ENCODE peak calls at places on chromosomes 2 and 18, in four cellular contexts. A is hepatocyte, L is SJCRH30, R is PC-3. B is an unnamed sample.

GRCh38 chr2:201344663-201345366 is 12.3 kb downstream of the FLACC1 start:
- DNase-seq in A (no peak), L (peak; percentile 20), R (peak; percentile 17), B (no peak)

GRCh38 chr18:3985664-3986063 is 469.4 kb downstream of the DLGAP1 start:
- DNase-seq in L (no peak), R (peak; percentile 24), A (no peak), B (no peak)

GRCh38 chr2:21484643-21485042 is 360.9 kb downstream of the TDRD15 start:
- DNase-seq in R (no peak), A (no peak), L (no peak), B (no peak)

GRCh38 chr18:43571078-43571689 is 293.9 kb upstream of the SYT4 start:
- DNase-seq in A (peak; percentile 67), L (no peak), R (peak; percentile 59), B (peak; percentile 37)

GRCh38 chr18:53426656-53427055 is 797.8 kb downstream of the MBD2 start:
- DNase-seq in R (no peak), L (no peak), A (no peak), B (no peak)

GRCh38 chr18:41870817-41871216 is 84.2 kb upstream of the PIK3C3 start:
- DNase-seq in L (no peak), A (no peak), R (peak; percentile 67), B (no peak)

GRCh38 chr2:70088508-70089219 is 1.4 kb downstream of the PCBP1 start:
- DNase-seq in R (no peak), A (no peak), L (no peak), B (no peak)

GRCh38 chr2:71566271-71566858 is 113.0 kb downstream of the DYSF start:
- DNase-seq in L (no peak), A (no peak), R (no peak), B (no peak)

GRCh38 chr2:73175663-73176204 is 26.6 kb upstream of the NOTO start:
- DNase-seq in A (peak; percentile 83), R (peak; percentile 55), L (peak; percentile 84), B (no peak)

GRCh38 chr18:56327171-56327885 is 311.1 kb downstream of the TXNL1 start:
- DNase-seq in A (no peak), R (no peak), L (no peak), B (no peak)

GRCh38 chr2:135615404-135615803 is 84.1 kb downstream of the R3HDM1 start:
- DNase-seq in A (no peak), R (no peak), L (no peak), B (no peak)

GRCh38 chr2:71756280-71756906 is 303.0 kb downstream of the DYSF start:
- DNase-seq in L (no peak), R (peak; percentile 63), A (no peak), B (no peak)

GRCh38 chr2:104733544-104733943 is 120.4 kb upstream of the POU3F3 start:
- DNase-seq in A (peak; percentile 26), L (peak; percentile 29), R (peak; percentile 16), B (peak; percentile 13)

GRCh38 chr2:205908491-205909193 is 177.3 kb downstream of the INO80D start:
- DNase-seq in L (peak; percentile 85), A (peak; percentile 48), R (no peak), B (no peak)

GRCh38 chr2:220893411-220893810 is 678.7 kb downstream of the EPHA4 start:
- DNase-seq in R (no peak), L (no peak), A (peak; percentile 13), B (no peak)

GRCh38 chr2:193373139-193373538 is 1178.4 kb upstream of the TMEFF2 start:
- DNase-seq in R (no peak), L (no peak), A (no peak), B (no peak)

GRCh38 chr2:64751286-64752260 is 97.9 kb upstream of the SERTAD2 start:
- DNase-seq in L (peak; percentile 99), A (peak; percentile 77), R (peak; percentile 98), B (peak; percentile 64)

GRCh38 chr2:227862227-227862740 is 9.1 kb upstream of the DAW1 start:
- DNase-seq in L (peak; percentile 27), R (peak; percentile 71), A (peak; percentile 62), B (peak; percentile 32)

GRCh38 chr18:13301691-13302469 is 83.3 kb downstream of the LDLRAD4 start:
- DNase-seq in R (no peak), L (no peak), A (no peak), B (no peak)

GRCh38 chr18:8450898-8451665 is 158.2 kb upstream of the RAB12 start:
- DNase-seq in R (no peak), A (no peak), L (no peak), B (no peak)

GRCh38 chr2:14720739-14721138 is 88.2 kb downstream of the LRATD1 start:
- DNase-seq in R (no peak), A (no peak), L (no peak), B (no peak)

GRCh38 chr2:99153921-99154604 is 679 bp downstream of the TSGA10 start:
- DNase-seq in A (no peak), L (no peak), R (peak; percentile 18), B (no peak)

GRCh38 chr2:59684101-59684770 is 869.2 kb downstream of the BCL11A start:
- DNase-seq in A (no peak), L (peak; percentile 19), R (peak; percentile 49), B (no peak)

GRCh38 chr2:175205523-175205922 is 24.0 kb upstream of the ATP5MC3 start:
- DNase-seq in L (no peak), A (no peak), R (peak; percentile 32), B (no peak)

GRCh38 chr2:146572598-146572997 is 1272.2 kb upstream of the ACVR2A start:
- DNase-seq in A (no peak), R (peak; percentile 69), L (no peak), B (no peak)

GRCh38 chr2:10989151-10989550 is 77.4 kb downstream of the KCNF1 start:
- DNase-seq in R (no peak), L (no peak), A (no peak), B (no peak)

GRCh38 chr2:134117651-134118050 is 136.2 kb upstream of the MGAT5 start:
- DNase-seq in L (no peak), A (no peak), R (no peak), B (no peak)

GRCh38 chr2:144378551-144378950 is 141.4 kb downstream of the ZEB2 start:
- DNase-seq in L (no peak), R (no peak), A (no peak), B (no peak)

GRCh38 chr18:54020346-54020745 is 204.1 kb downstream of the MBD2 start:
- DNase-seq in A (no peak), R (no peak), L (no peak), B (no peak)

GRCh38 chr18:22182884-22183610 is 13.7 kb downstream of the GATA6 start:
- DNase-seq in R (peak; percentile 52), L (no peak), A (no peak), B (no peak)

GRCh38 chr18:22183647-22184161 is 14.3 kb downstream of the GATA6 start:
- DNase-seq in R (no peak), L (no peak), A (no peak), B (no peak)

GRCh38 chr18:22185298-22185697 is 15.9 kb downstream of the GATA6 start:
- DNase-seq in L (no peak), R (no peak), A (no peak), B (no peak)

GRCh38 chr18:22186484-22186971 is 17.1 kb downstream of the GATA6 start:
- DNase-seq in L (no peak), R (no peak), A (no peak), B (no peak)

DNA sequence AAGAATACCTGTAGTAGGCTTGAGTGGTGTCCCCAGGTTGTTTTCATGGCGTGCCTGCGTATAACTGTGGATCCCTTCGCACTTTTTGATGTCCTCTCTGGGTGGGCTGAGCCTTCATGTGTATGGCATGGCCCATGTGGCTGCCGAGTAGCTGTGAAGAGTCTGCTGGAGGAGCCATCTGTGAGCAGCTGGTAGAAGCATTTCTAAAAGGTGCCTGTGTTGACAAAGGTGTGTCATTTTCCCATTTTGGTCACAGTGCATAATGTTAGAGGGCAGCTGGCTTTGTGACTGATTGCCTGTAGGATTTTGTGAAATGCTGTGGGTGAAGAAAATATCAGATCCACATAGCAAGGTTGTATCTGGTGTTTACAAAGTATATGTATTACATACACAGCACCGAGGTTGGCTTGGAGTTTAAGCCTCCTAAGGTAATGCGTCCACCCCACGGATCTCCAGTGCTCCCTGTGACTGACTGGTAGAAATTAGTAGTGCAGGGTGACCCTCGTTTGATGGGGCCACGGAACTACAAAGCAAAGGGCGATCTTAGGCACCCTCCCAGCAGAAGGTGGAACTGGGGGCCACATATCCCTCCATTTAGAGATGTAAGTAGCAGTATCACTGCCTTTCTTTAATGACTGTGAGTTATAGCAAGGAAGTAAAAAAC is 16.5 kb downstream of the GATA6 start:
- DNase-seq in A (no peak), L (no peak), R (no peak), B (no peak)
- H3K4me1 ChIP-seq in A (peaks cover 85% of the 10 kb centered on the region), L (no peaks in the 10 kb centered on the region), R (peaks cover 3% of the 10 kb centered on the region), B (peaks cover 9% of the 10 kb centered on the region)

DNA sequence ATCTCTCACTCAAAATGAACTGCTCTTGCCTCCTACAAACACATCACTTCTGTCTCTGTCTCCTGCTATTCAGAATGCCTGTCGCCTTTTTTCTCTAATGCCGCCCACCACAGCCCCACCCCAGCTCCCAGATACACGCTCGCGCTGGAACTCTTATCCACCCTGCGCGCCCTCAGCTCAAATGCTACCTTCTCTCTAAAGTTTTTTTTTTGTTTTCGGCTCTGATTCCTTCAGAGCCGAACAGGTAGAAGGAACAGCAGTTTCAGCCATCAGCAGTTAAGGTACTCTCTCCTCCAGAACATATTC is 3.9 kb upstream of the SOS1 start:
- DNase-seq in A (no peak), R (no peak), L (no peak), B (peak; percentile 41)
- H3K4me1 ChIP-seq in A (peaks cover 24% of the 10 kb centered on the region), R (peaks cover 26% of the 10 kb centered on the region), L (peaks cover 8% of the 10 kb centered on the region), B (peaks cover 40% of the 10 kb centered on the region)

GRCh38 chr18:5295981-5296705 is 617 bp upstream of the ZBTB14 start:
- DNase-seq in L (peak; percentile 85), A (peak; percentile 98), R (peak; percentile 94), B (peak; percentile 95)
- H3K4me1 ChIP-seq in L (no peaks in the 10 kb centered on the region), A (peaks cover 13% of the 10 kb centered on the region), R (peaks cover 6% of the 10 kb centered on the region), B (peaks cover 7% of the 10 kb centered on the region)

DNA sequence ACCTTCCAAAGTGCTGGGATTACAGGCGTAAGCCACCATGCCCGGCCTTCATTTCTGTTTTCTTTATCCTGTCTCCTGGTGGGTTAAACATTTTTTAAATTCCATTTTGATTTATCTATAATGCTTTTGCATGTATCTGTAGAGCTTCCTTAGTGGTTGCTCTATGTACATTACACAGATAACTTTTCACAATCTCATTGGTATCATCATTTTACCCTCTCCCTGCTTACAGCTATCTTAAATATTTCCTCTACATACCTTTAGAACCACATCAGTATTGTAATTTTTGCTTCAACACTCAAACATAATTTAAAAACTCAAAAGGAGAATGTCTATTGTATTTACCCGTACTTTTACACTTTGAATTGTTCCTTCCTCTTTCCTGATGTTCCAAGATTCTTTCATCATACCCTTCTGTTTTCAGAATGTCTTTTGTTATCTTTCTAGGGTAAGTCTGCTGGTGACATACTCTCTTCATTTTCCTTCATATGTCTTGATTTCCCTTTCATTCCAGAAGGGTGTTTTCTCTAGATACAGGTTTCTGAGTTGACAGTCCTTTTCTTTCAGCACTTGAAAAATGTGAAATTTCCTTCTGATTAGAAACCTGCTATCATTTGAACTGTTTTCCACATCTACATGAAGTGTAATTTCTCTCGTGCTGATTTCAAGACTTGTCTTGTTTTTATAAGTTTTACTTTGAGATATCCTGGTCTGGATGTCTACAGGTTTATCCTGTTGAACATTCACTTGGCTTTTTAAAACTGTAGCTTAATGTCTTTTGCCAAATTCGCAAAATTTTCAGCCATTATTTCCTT is 21.9 kb downstream of the PPP3R1 start:
- DNase-seq in A (no peak), L (no peak), R (no peak), B (no peak)
- H3K4me1 ChIP-seq in A (peaks cover 9% of the 10 kb centered on the region), L (no peaks in the 10 kb centered on the region), R (no peaks in the 10 kb centered on the region), B (peaks cover 31% of the 10 kb centered on the region)